ENCODE peak calls at places on chromosomes 3 and 15, in seven cellular contexts. A, G, R, O, M, N and Y are unnamed samples.

GRCh38 chr3:27325419-27325818 is 43.8 kb downstream of the NEK10 start:
- DNase-seq in M (no peak), R (no peak), N (no peak), G (no peak), A (no peak), O (no peak), Y (no peak)

GRCh38 chr3:170467560-170467959 is 48.9 kb downstream of the CLDN11 start:
- DNase-seq in M (no peak), O (no peak), N (no peak), R (no peak), A (no peak), G (no peak), Y (no peak)

GRCh38 chr15:99994849-99995248 is 261.6 kb upstream of the LYSMD4 start:
- DNase-seq in O (no peak), M (no peak), R (no peak), A (no peak), G (no peak), N (peak), Y (no peak)

GRCh38 chr15:79412010-79412409 is 20.1 kb upstream of the MINAR1 start:
- DNase-seq in G (no peak), A (no peak), R (no peak), N (peak), O (no peak), M (no peak), Y (no peak)

GRCh38 chr3:14564741-14565140 is 24.6 kb upstream of the GRIP2 start:
- DNase-seq in N (no peak), R (no peak), A (no peak), M (peak), G (no peak), O (no peak), Y (no peak)

GRCh38 chr3:10365316-10365715 is 44.4 kb upstream of the SEC13 start:
- DNase-seq in N (no peak), A (no peak), G (no peak), M (no peak), O (no peak), R (no peak), Y (no peak)

GRCh38 chr3:56868706-56869105 is 67.0 kb upstream of the ARHGEF3 start:
- DNase-seq in O (no peak), G (no peak), N (no peak), A (no peak), R (no peak), M (no peak), Y (no peak)

GRCh38 chr15:25708391-25708790 is 154.7 kb downstream of the ATP10A start:
- DNase-seq in G (no peak), M (no peak), N (no peak), R (no peak), O (no peak), A (no peak), Y (no peak)

GRCh38 chr3:111911446-111911845 is 52.4 kb downstream of the PHLDB2 start:
- DNase-seq in M (no peak), G (no peak), O (no peak), N (no peak), A (no peak), R (no peak), Y (no peak)

GRCh38 chr15:33742286-33742685 is 226.0 kb upstream of the CHRM5 start:
- DNase-seq in A (no peak), G (no peak), R (no peak), O (no peak), N (no peak), M (no peak), Y (no peak)

GRCh38 chr3:187368765-187369450 is 723 bp downstream of the RTP4 start:
- DNase-seq in A (no peak), R (no peak), N (no peak), O (no peak), M (peak), G (no peak), Y (no peak)

GRCh38 chr15:81381725-81382124 is 7.7 kb upstream of the TMC3 start:
- DNase-seq in M (no peak), G (no peak), A (no peak), O (no peak), N (no peak), R (no peak), Y (no peak)

GRCh38 chr15:63256433-63256884 is 20.9 kb upstream of the APH1B start:
- DNase-seq in G (no peak), M (no peak), R (no peak), N (no peak), O (no peak), A (no peak), Y (no peak)

GRCh38 chr3:172980849-172981248 is 160.2 kb downstream of the SPATA16 start:
- DNase-seq in O (no peak), M (no peak), R (no peak), G (no peak), N (no peak), A (no peak), Y (no peak)
- TF ChIP-seq CTCF in O (no peak), M (no peak), R (no peak), G (no peak), N (no peak), A (no peak), Y (no peak)

GRCh38 chr3:65751123-65751700 is 287.5 kb downstream of the MAGI1 start:
- DNase-seq in N (no peak), A (peak), M (peak), O (peak), R (peak), G (no peak), Y (no peak)
- TF ChIP-seq CTCF in N (peak), A (peak), M (peak), O (peak), R (peak), G (peak), Y (peak)

DNA sequence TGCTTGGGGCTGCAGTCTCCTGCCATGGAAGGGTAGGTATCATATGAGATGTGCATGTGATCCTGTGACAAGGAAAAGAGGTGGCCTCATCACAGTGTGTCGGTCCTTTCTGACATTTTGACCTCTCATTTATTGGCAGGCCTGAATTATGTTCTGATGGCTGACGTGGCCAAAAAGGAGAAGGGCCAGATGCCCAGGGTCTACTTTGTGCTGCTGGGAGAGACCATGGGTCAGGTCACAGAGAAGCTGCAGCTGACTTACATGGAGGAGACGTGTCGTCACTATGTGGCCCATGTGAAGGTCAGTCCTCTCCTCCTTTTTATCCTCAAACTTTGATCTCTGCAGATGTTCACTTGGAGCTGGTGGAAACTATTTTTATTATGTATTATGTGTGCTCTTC is 319.4 kb upstream of the CTDSPL start:
- DNase-seq in R (no peak), A (no peak), N (no peak), O (no peak), G (no peak), M (no peak), Y (no peak)
- TF ChIP-seq CTCF in R (no peak), A (no peak), N (no peak), O (no peak), G (no peak), M (no peak), Y (no peak)

GRCh38 chr3:84077479-84077878 is 881.3 kb upstream of the CADM2 start:
- DNase-seq in G (no peak), A (no peak), R (no peak), O (no peak), M (no peak), N (no peak), Y (no peak)
- TF ChIP-seq CTCF in G (no peak), A (no peak), R (no peak), O (peak), M (no peak), N (no peak), Y (no peak)

DNA sequence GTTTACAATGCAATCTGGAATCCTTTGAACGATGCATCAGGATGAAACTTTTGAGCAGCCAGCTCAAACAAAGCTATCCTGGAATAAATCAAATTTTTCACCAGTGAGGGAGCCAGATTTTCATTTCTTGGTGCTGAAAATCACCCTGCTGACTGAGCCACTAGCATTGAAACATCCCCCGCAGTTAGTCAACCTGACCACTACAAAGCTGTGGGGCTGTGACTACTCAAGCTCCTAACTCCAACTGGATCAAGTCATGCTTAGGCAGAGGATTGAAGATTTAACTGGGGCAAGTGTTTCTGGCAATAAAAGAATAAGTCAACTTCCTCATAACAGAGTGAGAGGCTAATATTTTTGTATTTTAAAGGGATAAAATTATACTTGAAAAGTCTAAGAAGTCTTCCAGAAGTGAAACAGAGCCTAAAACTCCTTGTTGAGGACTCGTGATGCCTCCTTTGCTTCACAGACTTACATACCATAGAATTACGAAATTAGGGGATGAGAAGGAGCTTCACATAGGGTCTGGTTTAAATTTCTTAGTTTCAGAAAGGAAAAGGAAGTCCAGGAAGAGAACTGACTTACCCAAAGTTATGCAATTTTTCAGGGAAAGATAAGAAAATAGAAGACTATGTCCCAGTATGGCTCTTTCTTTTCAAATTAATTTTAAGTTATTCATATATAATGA is 177.8 kb downstream of the SERPINI1 start:
- DNase-seq in R (no peak), N (no peak), O (peak), M (no peak), A (no peak), G (peak), Y (no peak)
- TF ChIP-seq CTCF in R (no peak), N (no peak), O (peak), M (no peak), A (peak), G (peak), Y (no peak)

DNA sequence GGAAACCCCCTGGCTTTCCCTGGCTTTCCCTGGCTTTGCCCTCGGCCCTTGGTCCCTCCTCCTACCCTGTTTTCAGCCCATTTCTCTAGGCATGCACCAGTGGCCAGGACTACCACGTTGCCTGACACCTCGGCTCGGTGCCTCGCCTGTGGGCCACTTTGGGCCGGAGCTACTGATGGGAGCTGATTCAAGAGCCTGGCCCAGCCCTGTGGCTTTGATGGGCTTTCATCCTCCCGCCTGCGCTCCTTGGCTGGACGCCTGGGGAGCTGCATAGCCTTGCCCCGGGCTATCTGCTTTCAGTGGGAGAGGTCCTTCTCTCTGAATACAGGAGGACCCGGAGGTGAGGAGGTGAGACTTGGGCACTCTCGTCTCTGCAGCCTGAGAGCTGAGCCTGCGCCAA is 192.7 kb upstream of the HES1 start:
- DNase-seq in A (no peak), G (no peak), R (no peak), O (peak), N (no peak), M (no peak), Y (no peak)
- TF ChIP-seq CTCF in A (no peak), G (no peak), R (no peak), O (no peak), N (no peak), M (no peak), Y (no peak)